ENCODE peak calls at places on chromosome 17, in four cellular contexts. R, C, Y and V are unnamed samples.

GRCh38 chr17:69728816-69729215 is 314.3 kb downstream of the MAP2K6 start:
- DNase-seq in R (no peak), C (no peak), Y (no peak), V (peak; percentile 48)

GRCh38 chr17:72445055-72445991 is 324.5 kb downstream of the SOX9 start:
- DNase-seq in R (no peak), C (no peak), Y (no peak), V (no peak)

GRCh38 chr17:34926661-34927060 is 34.6 kb downstream of the CCT6B start:
- DNase-seq in R (no peak), C (no peak), Y (no peak), V (no peak)

GRCh38 chr17:78745407-78746088 is 36.5 kb downstream of the CYTH1 start:
- DNase-seq in R (no peak), C (peak; percentile 64), Y (peak; percentile 73), V (peak; percentile 50)

GRCh38 chr17:59329558-59330313 is 1.7 kb upstream of the YPEL2 start:
- DNase-seq in R (peak; percentile 73), C (peak; percentile 92), Y (peak; percentile 89), V (peak; percentile 91)

GRCh38 chr17:49513044-49513395 is 17.9 kb downstream of the NGFR start:
- DNase-seq in R (no peak), C (no peak), Y (no peak), V (no peak)

GRCh38 chr17:31582151-31582907 is 190.9 kb downstream of the RAB11FIP4 start:
- DNase-seq in R (peak; percentile 61), C (peak; percentile 83), Y (peak; percentile 60), V (peak; percentile 64)

GRCh38 chr17:61126476-61127240 is 273.0 kb upstream of the TBX2 start:
- DNase-seq in R (no peak), C (no peak), Y (no peak), V (no peak)

GRCh38 chr17:48127371-48128051 is 19.9 kb downstream of the SNX11 start:
- DNase-seq in R (no peak), C (no peak), Y (peak; percentile 4), V (peak; percentile 46)

GRCh38 chr17:81865733-81866439 is 5.3 kb downstream of the ARHGDIA start:
- DNase-seq in R (no peak), C (peak; percentile 52), Y (peak; percentile 27), V (peak; percentile 20)

DNA sequence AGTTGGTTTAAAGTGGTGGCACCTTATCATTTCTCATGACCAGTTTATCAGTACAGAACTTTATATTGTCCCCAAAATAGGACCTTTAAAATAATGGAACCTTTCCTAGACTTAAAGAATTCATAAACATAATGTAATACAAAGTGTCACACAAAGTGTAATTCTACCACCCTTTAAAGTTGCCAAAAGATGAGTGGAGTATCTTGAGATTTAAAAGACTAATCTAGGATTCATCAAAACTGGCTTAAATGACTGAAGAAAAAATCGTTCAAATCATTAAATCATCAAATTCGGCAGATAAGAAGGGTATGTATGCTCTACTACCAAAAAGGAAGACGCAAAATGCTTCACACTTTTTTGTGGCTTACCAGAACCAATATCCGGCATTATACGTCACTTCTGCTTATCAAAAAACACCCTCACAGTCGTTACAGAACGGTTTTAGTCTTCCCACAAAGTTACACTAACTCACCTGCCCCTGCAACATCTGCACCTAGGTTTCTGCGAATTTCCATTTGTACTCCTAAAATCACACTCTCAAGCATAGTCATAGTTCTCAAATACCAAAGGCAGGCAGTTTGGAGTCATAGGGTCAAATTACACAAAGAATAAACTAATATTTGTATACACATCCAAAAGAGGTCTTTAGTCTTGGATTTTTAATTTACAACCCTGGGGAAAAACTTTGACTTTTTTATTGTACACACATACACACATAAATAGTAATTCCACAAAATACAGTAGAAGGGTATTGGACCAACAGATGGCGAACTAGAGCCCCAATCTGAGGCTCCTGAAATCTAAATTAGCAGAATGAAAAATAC is 1.4 kb upstream of the KANSL1 start:
- DNase-seq in R (no peak), C (peak; percentile 63), Y (peak; percentile 61), V (peak; percentile 54)
- TF ChIP-seq CTCF in R (peak; percentile 49), C (peak; percentile 72), Y (peak; percentile 68), V (peak; percentile 81)

DNA sequence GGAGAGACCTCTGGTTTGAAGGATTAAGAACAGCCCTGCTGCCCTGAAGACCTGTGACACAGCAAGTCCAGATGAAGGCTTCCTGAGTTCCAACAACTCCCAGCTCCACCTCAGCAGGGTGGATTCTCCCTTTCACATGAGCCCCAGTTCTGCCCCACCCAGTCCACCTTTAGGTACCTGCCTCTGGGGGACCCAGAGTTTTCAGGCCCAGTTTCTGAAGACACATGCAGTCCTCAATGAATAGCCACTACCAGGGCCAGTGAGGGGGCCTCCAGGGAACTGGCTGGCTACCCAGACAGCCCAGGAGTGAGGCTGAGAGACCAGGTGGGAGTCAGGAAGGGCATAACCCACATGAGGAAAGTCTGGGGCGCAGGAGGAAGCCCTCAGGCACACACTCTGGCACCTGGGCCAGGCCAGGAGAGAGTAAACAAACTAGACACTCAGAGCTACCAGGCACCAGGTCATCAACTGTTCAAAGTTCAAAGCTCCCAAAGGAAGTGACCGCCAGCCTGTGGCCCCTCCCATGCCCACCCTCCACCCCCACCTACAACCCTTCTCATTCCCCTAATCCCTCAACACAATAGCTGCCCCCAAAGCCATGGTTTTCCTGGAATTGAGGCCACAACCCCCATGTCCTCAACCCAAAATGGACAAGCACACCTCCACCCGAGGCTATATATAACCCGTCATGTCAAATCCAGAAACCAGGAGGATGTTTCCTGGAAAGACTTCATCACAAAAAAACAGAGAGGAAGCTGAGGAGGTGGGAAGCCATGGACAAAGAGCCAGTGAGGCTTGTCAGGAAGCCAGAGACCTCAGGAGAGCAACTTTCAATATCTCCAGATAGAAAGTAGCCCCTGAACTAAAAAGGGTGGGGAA is 2.1 kb downstream of the MYO18A start:
- DNase-seq in R (peak; percentile 27), C (peak; percentile 33), Y (no peak), V (no peak)
- H3K4me3 ChIP-seq in R (no peak overlapping the region), C (no peak overlapping the region), Y (peak overlapping the region; percentile 69), V (no peak overlapping the region)

DNA sequence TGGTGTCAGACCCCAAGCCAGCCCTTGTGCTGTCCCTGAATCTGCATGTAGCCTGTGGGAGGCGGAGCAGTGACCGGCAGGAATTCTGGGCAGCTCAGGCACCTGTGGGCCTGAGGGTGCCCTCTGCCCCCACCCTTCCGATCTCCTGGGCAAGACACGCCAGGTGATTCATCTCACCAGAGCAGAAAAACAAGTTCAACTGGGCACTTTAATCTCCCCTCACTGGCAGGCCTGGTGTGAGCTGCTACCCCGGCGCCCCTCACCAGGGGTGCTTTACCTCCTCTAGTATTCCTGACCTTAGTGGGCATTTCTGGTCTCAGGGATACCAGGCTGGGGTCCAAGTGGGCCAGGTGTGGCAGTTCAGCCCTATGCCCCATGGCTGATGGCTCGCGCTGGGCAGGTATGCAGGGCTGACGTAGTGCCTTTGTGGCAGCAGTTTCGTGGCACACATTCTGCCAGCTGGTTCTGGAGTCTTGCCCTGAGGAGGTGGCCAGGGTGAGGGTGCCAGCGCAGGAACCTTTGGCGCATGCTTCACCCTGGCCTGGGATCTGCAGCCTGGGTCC is 6.0 kb downstream of the ERBB2 start:
- DNase-seq in R (no peak), C (no peak), Y (no peak), V (no peak)
- TF ChIP-seq CTCF in R (no peak), C (no peak), Y (no peak), V (no peak)

GRCh38 chr17:62966426-62967110 is 533 bp downstream of the TANC2 start:
- DNase-seq in R (peak; percentile 54), C (no peak), Y (no peak), V (no peak)

GRCh38 chr17:62964506-62964905 is 1.5 kb upstream of the TANC2 start:
- DNase-seq in R (no peak), C (no peak), Y (no peak), V (no peak)

GRCh38 chr17:62967111-62967449 is 1.0 kb downstream of the TANC2 start:
- DNase-seq in R (no peak), C (no peak), Y (no peak), V (no peak)

GRCh38 chr17:62965649-62966425 is at the start of gene TANC2:
- DNase-seq in R (peak; percentile 86), C (peak; percentile 83), Y (peak; percentile 66), V (peak; percentile 79)

DNA sequence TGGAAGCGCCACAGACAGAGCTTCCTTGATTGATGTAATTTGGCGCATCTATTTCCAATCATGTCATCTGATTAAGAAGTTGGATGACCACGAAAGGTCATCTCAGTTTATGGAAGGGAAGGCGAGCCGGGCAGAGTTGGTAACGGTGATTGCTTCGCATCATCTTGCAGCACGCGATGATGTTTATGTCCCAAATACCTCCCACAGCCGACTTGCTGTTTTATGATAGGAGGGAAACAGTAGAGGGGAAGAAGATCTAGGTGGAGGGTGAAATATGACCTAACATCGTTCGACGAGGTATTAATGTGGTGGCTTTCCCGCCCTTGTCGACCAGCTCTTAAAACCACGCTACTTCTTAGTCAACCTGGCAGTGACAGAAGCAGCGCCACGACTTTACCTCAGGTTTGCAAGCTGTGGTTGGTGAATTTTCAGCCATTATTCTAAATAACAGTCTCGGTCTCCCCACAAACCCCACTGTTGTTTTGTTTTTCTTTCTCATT is 836 bp upstream of the TANC2 start:
- DNase-seq in R (no peak), C (no peak), Y (no peak), V (no peak)
- H3K4me3 ChIP-seq in R (no peak overlapping the region), C (no peak overlapping the region), Y (no peak overlapping the region), V (peak overlapping the region; percentile 67)

DNA sequence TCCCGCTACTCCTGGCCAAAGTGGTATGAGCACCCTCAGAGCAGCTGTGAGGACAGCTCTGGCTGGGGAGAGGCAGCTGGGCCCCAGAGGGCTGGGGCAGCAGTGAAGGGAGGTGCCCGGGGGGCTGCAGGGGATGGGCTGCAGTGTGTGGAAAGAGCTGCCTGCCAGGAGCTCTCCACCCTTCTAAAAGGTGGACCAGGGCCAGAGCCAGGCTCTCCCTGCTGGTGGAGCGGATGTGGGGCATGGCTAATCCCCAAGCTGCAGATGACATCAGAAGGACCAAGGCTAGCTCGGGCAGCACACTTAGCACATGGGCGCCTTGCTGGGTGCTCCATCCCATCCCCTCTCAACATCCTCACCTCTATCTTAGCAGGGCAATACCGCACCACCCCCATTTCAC is 103.1 kb downstream of the SDK2 start:
- DNase-seq in R (no peak), C (no peak), Y (no peak), V (peak; percentile 3)
- TF ChIP-seq CTCF in R (no peak), C (no peak), Y (no peak), V (no peak)

GRCh38 chr17:38558751-38559024 is 47.1 kb downstream of the SRCIN1 start:
- DNase-seq in R (peak; percentile 27), C (no peak), Y (no peak), V (no peak)
- H3K4me3 ChIP-seq in R (peak overlapping the region; percentile 33), C (peak overlapping the region; percentile 45), Y (peak overlapping the region; percentile 56), V (peak overlapping the region; percentile 57)